ENCODE peak calls at places on chromosomes 2 and 18, in eight cellular contexts. F is thoracic aorta, V is ascending aorta, T is transverse colon, S is GM10248, O is GM13977, X is A673, A is tibial nerve. H is an unnamed sample.

GRCh38 chr2:180728928-180729559 is 251.4 kb upstream of the UBE2E3 start:
- DNase-seq in A (no peak), X (peak; percentile 70), T (no peak), O (no peak), S (no peak), F (no peak), V (no peak), H (no peak)

GRCh38 chr2:170369894-170370293 is 191.9 kb downstream of the MYO3B start:
- DNase-seq in F (no peak), T (no peak), V (no peak), X (peak; percentile 67), O (no peak), S (no peak), A (no peak), H (no peak)

GRCh38 chr18:79916546-79917350 is 34.7 kb downstream of the SLC66A2 start:
- DNase-seq in T (peak; percentile 3), O (peak; percentile 29), S (no peak), X (no peak), F (no peak), V (no peak), A (no peak), H (no peak)

GRCh38 chr2:105403241-105403784 is 4.5 kb upstream of the FHL2 start:
- DNase-seq in X (no peak), O (no peak), V (no peak), A (no peak), S (no peak), T (peak; percentile 48), F (no peak), H (no peak)

GRCh38 chr18:24627644-24628315 is 167.3 kb downstream of the HRH4 start:
- DNase-seq in O (no peak), V (no peak), A (no peak), X (no peak), F (no peak), S (no peak), T (no peak), H (no peak)

GRCh38 chr2:229728360-229728759 is 14.0 kb upstream of the DNER start:
- DNase-seq in T (no peak), O (no peak), S (no peak), X (no peak), V (no peak), A (no peak), F (no peak), H (no peak)

GRCh38 chr18:23716516-23716915 is 27.3 kb downstream of the LAMA3 start:
- DNase-seq in S (no peak), V (peak; percentile 22), F (no peak), T (no peak), X (peak; percentile 72), O (no peak), A (no peak), H (no peak)

GRCh38 chr2:8026381-8026780 is 655.5 kb upstream of the ID2 start:
- DNase-seq in X (no peak), A (no peak), F (no peak), O (no peak), S (no peak), V (no peak), T (no peak), H (no peak)

GRCh38 chr2:45975752-45976517 is 321.3 kb upstream of the EPAS1 start:
- DNase-seq in V (no peak), A (no peak), F (no peak), X (no peak), S (peak; percentile 8), O (no peak), T (no peak), H (no peak)

DNA sequence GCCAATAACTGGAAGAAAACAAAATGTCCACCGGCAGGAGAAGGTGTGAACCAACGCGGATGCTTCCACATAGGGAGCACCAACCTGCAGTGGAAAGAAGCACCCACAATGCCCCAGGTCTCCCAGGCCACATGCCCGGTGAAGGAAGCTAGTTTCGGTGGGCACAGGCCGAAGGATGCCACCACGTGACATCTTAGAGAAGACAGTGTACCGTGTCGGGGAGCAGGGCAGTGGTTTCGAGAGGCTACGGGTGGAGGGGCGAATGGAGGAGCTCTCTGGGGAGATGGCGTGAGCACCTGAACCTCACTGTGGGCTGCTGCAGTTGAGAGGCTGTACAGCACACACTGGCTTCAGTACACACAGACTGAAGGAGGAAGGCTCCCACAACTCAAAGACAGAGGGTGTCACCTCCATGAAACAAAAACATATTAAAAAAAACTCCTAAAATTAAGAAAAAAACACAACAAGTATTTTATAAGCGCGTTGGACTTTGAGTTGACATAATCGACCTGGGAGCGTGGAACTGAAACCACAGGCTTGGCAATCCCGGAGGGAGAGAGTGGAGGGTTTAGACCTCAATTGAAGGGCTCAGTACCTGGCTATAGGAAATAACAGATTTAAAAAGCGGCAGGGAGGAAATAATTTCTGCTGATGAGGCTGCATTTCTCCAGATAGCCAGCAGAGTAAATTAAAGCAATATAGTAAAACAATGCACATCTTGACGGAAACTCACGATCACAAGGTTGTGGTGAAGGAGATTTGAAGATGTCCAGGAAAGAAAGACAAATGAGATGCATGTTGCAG is 160.1 kb downstream of the RTP5 start:
- DNase-seq in T (no peak), F (no peak), O (no peak), S (no peak), A (no peak), V (peak; percentile 45), X (no peak), H (peak; percentile 3)
- TF ChIP-seq CTCF in T (no peak), F (no peak), O (no peak), S (no peak), A (no peak), V (no peak), X (no peak), H (no peak)

GRCh38 chr18:10771053-10771709 is 245.4 kb downstream of the NAPG start:
- DNase-seq in F (no peak), S (peak; percentile 27), X (no peak), O (peak; percentile 41), T (no peak), V (no peak), A (no peak), H (no peak)

GRCh38 chr18:10776493-10776892 is 250.7 kb downstream of the NAPG start:
- DNase-seq in T (no peak), F (no peak), A (no peak), X (no peak), O (no peak), S (no peak), V (no peak), H (no peak)
- TF ChIP-seq CTCF in T (no peak), F (no peak), A (no peak), X (no peak), O (no peak), S (no peak), V (no peak), H (no peak)

DNA sequence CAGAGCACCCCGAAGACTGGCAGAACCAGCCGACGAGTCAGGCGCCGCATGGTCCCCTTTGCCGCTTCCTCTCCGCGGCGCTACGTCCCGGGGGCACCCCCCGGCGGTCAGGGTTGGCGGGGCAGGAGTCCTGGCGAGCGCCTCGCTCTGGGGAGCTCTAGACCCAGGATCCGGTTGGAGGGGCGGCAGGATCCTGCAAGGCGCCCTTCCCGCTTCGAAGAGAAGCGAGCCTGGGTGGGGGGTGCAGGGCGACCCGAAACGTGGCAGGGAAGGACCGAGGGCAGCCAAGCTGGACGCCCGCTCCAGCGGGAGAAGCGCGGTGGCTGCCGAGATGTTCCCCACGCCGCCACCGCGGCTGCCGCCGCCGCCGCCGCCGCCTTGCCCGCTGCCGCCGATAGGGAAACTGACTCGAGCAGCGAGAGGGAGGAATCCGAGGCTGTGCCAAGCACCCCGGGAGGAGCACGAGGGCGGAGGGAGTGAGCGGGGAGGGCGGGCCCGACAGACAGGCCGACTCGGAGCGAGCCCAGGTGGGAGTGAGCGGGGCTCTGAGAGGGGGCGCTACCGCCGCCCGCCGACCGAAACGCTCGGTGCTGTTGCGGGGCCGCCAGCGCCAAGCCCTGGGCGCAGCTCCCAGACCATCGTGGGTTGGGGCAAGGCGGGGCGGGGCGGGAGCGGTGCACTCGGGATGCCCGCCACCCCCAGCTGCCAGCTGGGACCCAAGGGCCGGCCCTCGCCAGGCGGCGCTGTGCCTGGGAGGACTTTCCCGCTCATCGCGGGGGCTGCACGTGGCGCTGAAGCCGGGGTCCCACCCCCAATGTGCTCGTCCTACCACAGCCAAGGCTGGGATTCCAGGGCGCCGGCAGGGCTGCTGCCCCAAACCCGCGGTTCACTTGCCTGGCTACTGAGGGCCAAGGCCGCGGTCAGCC is at the start of gene GALNT14:
- DNase-seq in V (peak; percentile 73), O (peak; percentile 79), A (no peak), S (peak; percentile 53), X (peak; percentile 79), F (no peak), T (peak; percentile 32), H (peak; percentile 57)
- TF ChIP-seq CTCF in V (peak; percentile 45), O (peak; percentile 38), A (peak; percentile 18), S (no peak), X (peak; percentile 59), F (peak; percentile 53), T (no peak), H (peak; percentile 67)

DNA sequence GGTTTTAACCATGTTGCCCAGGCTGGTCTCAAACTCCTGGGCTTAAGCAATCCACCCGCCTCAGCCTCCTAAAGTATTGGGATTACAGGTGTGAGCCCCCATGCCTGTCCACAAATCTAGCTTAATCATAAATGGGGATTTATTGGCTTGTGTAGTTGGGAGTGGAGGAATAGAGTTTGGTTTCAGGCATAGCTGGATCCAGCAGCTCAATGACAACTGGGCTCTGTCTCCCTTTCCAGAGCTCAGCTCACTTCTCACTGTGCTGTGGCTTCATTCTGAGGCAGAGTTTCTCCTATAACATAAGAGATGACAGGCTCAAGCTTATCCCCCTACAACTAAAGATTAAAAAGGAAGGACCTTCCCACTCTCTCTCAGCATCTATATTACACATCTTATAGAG is 280.2 kb downstream of the PTPRM start:
- DNase-seq in T (no peak), S (no peak), V (no peak), O (no peak), A (no peak), F (no peak), X (no peak), H (no peak)
- TF ChIP-seq CTCF in T (no peak), S (no peak), V (no peak), O (no peak), A (no peak), F (no peak), X (no peak), H (no peak)

GRCh38 chr2:234881413-234882241 is 70.2 kb upstream of the SH3BP4 start:
- DNase-seq in S (peak; percentile 27), F (peak; percentile 32), V (peak; percentile 87), A (peak; percentile 63), O (peak; percentile 19), X (peak; percentile 93), T (peak; percentile 90), H (peak; percentile 16)
- TF ChIP-seq CTCF in S (peak; percentile 13), F (peak; percentile 80), V (peak; percentile 68), A (peak; percentile 35), O (peak; percentile 22), X (peak; percentile 91), T (peak; percentile 85), H (peak; percentile 61)

GRCh38 chr2:20224716-20225293 is at the start of gene SDC1:
- DNase-seq in X (no peak), A (no peak), V (no peak), T (peak; percentile 85), F (no peak), O (peak; percentile 66), S (no peak), H (peak; percentile 45)

GRCh38 chr2:20221939-20222768 is 2.8 kb downstream of the SDC1 start:
- DNase-seq in S (no peak), O (no peak), F (no peak), V (no peak), T (no peak), X (no peak), A (no peak), H (no peak)

GRCh38 chr2:20222769-20223344 is 2.1 kb downstream of the SDC1 start:
- DNase-seq in X (no peak), O (no peak), V (no peak), A (no peak), T (no peak), F (no peak), S (no peak), H (no peak)

GRCh38 chr2:20224191-20224715 is 677 bp downstream of the SDC1 start:
- DNase-seq in V (no peak), T (no peak), S (no peak), X (no peak), F (no peak), A (no peak), O (no peak), H (no peak)

GRCh38 chr2:20223345-20224190 is 1.4 kb downstream of the SDC1 start:
- DNase-seq in A (no peak), F (no peak), X (peak; percentile 49), S (no peak), O (peak; percentile 73), V (no peak), T (no peak), H (peak; percentile 29)
- TF ChIP-seq CTCF in A (no peak), F (no peak), X (no peak), S (no peak), O (no peak), V (no peak), T (no peak), H (no peak)

H was measured in progenitor cell of endocrine pancreas.